ENCODE peak calls at places on chromosomes 12 and 14, in ten cellular contexts. K is B cell, C is uterus, L is endothelial cell, Z is fibroblast of pulmonary artery, Y is astrocyte of the cerebellum, N is thoracic aorta, A is H1, F is colonic mucosa, T is tibial artery. S is an unnamed sample.

GRCh38 chr12:73460212-73460611 is 1077.4 kb upstream of the ATXN7L3B start:
- DNase-seq in K (no peak), C (no peak), L (no peak), Z (no peak), Y (no peak), N (no peak), A (no peak), F (no peak), T (no peak), S (no peak)

GRCh38 chr12:88416786-88417185 is 163.5 kb downstream of the KITLG start:
- DNase-seq in K (no peak), C (no peak), L (no peak), Z (no peak), Y (no peak), N (no peak), A (no peak), F (no peak), T (no peak), S (no peak)

GRCh38 chr14:68951051-68951797 is 27.9 kb downstream of the ACTN1 start:
- DNase-seq in K (no peak), C (peak; percentile 99), L (no peak), Z (peak; percentile 96), Y (peak; percentile 60), N (peak; percentile 93), A (no peak), F (peak; percentile 85), T (peak; percentile 94), S (no peak)

GRCh38 chr12:59185291-59185690 is 265.0 kb upstream of the LRIG3 start:
- DNase-seq in K (no peak), C (no peak), L (no peak), Z (no peak), Y (no peak), N (no peak), A (no peak), F (no peak), T (no peak), S (no peak)

GRCh38 chr14:63295991-63296630 is 22.6 kb downstream of the GPHB5 start:
- DNase-seq in K (no peak), C (no peak), L (no peak), Z (peak; percentile 27), Y (no peak), N (no peak), A (no peak), F (no peak), T (no peak), S (no peak)

GRCh38 chr12:62435337-62436163 is 31.1 kb upstream of the MON2 start:
- DNase-seq in K (peak; percentile 51), C (peak; percentile 25), L (peak; percentile 56), Z (peak; percentile 73), Y (peak; percentile 49), N (peak; percentile 9), A (peak; percentile 31), F (peak; percentile 50), T (peak; percentile 59), S (peak; percentile 54)

GRCh38 chr12:31034372-31034771 is 39.3 kb upstream of the DDX11 start:
- DNase-seq in K (no peak), C (no peak), L (no peak), Z (no peak), Y (no peak), N (no peak), A (no peak), F (no peak), T (no peak), S (no peak)

GRCh38 chr12:50248883-50249282 is 34.4 kb downstream of the LIMA1 start:
- DNase-seq in K (no peak), C (no peak), L (no peak), Z (no peak), Y (no peak), N (no peak), A (no peak), F (no peak), T (no peak), S (no peak)

GRCh38 chr14:59919582-59920377 is at the start of gene LRRC9:
- DNase-seq in K (peak; percentile 26), C (peak; percentile 18), L (peak; percentile 84), Z (peak; percentile 10), Y (peak; percentile 34), N (no peak), A (peak; percentile 88), F (peak; percentile 44), T (no peak), S (no peak)

GRCh38 chr12:32903318-32903717 is 6.7 kb upstream of the PKP2 start:
- DNase-seq in K (no peak), C (no peak), L (no peak), Z (no peak), Y (no peak), N (no peak), A (no peak), F (no peak), T (no peak), S (no peak)

DNA sequence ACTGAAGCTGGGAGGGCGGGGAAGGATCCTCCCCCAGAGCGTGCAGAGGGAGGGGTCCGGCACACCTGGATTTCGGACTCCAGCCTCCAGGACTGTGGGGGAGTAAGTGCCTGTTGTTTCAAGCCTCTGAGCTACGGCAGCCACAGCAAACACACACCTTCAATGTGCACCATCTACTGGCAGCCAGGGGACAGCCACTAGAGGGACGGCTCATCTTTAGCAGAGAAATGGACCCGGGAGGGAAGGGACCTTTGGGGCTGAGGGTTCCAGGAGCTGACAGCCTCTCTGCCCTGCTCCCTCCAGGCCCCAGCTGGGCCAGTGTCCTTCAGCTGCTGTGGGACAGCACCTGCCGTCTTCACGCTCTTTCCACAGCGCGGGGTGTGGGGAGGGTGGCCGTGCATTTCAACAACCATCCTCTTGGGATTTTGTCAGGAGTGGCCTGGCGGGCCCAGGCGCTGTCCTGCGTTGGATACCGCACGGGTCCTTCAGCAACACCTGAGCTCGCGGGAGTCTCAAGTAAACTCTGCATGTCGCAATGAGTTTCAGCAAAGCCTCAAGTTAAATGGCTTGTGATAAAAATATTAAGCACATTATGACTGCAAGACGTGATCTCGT is 209.2 kb upstream of the C14orf180 start:
- DNase-seq in K (no peak), C (no peak), L (peak; percentile 43), Z (no peak), Y (no peak), N (no peak), A (peak; percentile 13), F (peak; percentile 24), T (no peak), S (no peak)
- TF ChIP-seq CTCF in K (no peak), C (peak; percentile 10), L (peak; percentile 35), Z (no peak), Y (no peak), N (no peak), A (no peak), F (peak; percentile 31), T (no peak), S (peak; percentile 24)

GRCh38 chr12:74903522-74903921 is 306.1 kb downstream of the KCNC2 start:
- DNase-seq in K (no peak), C (no peak), L (no peak), Z (no peak), Y (no peak), N (no peak), A (peak; percentile 19), F (no peak), T (no peak), S (no peak)
- TF ChIP-seq CTCF in K (no peak), C (no peak), L (peak; percentile 55), Z (no peak), Y (peak; percentile 23), N (no peak), A (no peak), F (no peak), T (no peak), S (peak; percentile 39)

GRCh38 chr14:95428557-95428956 is 87.9 kb downstream of the SYNE3 start:
- DNase-seq in K (no peak), C (no peak), L (no peak), Z (no peak), Y (no peak), N (no peak), A (no peak), F (no peak), T (no peak), S (no peak)

GRCh38 chr14:95434161-95434560 is 82.3 kb downstream of the SYNE3 start:
- DNase-seq in K (no peak), C (no peak), L (no peak), Z (no peak), Y (no peak), N (no peak), A (no peak), F (no peak), T (no peak), S (no peak)

GRCh38 chr14:95433094-95433478 is 83.4 kb downstream of the SYNE3 start:
- DNase-seq in K (no peak), C (no peak), L (no peak), Z (no peak), Y (no peak), N (no peak), A (no peak), F (no peak), T (no peak), S (no peak)

GRCh38 chr14:95432152-95433093 is 84.0 kb downstream of the SYNE3 start:
- DNase-seq in K (no peak), C (peak; percentile 38), L (peak; percentile 78), Z (peak; percentile 42), Y (no peak), N (no peak), A (no peak), F (peak; percentile 56), T (no peak), S (no peak)

DNA sequence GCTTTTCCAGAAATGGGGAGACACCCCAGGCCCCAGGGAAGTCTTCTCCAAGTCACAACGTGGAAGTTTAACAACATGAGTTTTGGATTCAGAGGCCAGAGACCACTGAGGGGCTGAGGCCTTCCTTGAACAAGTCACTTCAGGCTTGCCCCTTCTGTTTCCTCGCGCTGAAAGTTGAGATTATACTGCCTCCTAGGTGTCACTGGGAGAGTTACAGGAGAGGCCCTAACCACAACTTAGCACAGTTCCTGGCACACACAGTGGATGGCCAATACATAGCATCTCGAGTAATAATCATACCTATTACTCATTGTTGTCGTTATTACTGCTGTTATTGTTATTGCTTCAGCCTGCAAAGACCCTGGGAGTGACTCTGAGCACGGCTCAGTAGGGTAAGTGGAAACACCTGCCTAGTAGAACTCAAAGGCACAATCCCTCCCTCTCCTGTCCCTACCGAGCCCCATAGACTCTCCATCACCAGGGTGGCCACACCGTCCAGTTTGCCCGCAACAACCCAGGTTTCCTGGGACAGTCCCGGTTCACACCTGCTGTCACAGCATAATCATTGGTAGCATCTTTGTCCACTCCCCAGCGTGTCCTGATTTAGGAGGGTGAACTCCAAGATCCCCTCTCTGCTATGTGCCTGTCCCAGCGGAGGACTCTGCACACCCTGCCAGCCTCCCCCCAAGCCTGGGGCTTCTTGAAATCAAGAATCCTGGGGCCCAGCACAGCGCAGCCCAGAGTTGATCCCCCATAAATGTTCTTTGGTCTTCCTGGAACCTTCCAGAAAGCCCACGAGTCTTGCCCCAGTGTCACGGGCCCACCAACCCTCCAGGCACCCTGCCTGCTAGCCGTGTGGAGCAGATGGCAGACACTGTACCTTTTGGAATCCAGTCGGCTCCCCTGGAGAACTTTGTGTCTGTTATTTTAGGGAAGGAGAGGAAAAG is 85.0 kb downstream of the SYNE3 start:
- DNase-seq in K (peak; percentile 39), C (no peak), L (peak; percentile 24), Z (peak; percentile 62), Y (no peak), N (no peak), A (no peak), F (peak; percentile 27), T (no peak), S (no peak)
- TF ChIP-seq CTCF in K (peak; percentile 53), C (peak; percentile 43), L (peak; percentile 59), Z (peak; percentile 65), Y (peak; percentile 72), N (peak; percentile 34), A (peak; percentile 59), F (peak; percentile 42), T (peak; percentile 46), S (peak; percentile 56)

GRCh38 chr12:6944381-6945186 is 762 bp downstream of the C12orf57 start:
- DNase-seq in K (peak; percentile 86), C (peak; percentile 94), L (peak; percentile 91), Z (peak; percentile 95), Y (peak; percentile 85), N (peak; percentile 82), A (no peak), F (peak; percentile 97), T (peak; percentile 95), S (peak; percentile 86)
- TF ChIP-seq CTCF in K (peak; percentile 90), C (peak; percentile 96), L (peak; percentile 80), Z (peak; percentile 85), Y (peak; percentile 77), N (peak; percentile 90), A (no peak), F (peak; percentile 76), T (peak; percentile 77), S (peak; percentile 97)